ENCODE peak calls at places on chromosomes 3 and 15, in five cellular contexts. G is pancreas, K is aorta, N is uterus, Y is heart left ventricle. U is an unnamed sample.
A peak's percentile ranks its signal among the peaks of the same experiment; 100 is the strongest.

GRCh38 chr3:35440826-35441225 is 198.5 kb upstream of the ARPP21 start:
- DNase-seq in G (no peak), K (no peak), N (no peak), Y (no peak), U (no peak)

GRCh38 chr3:99829844-99830243 is 12.2 kb downstream of the CMSS1 start:
- DNase-seq in G (no peak), K (no peak), N (no peak), Y (no peak), U (no peak)

GRCh38 chr3:178155521-178155920 is 380.7 kb upstream of the KCNMB2 start:
- DNase-seq in G (no peak), K (no peak), N (no peak), Y (no peak), U (no peak)

GRCh38 chr3:30795176-30795575 is 99.3 kb downstream of the GADL1 start:
- DNase-seq in G (no peak), K (no peak), N (no peak), Y (no peak), U (no peak)

GRCh38 chr3:138417559-138417982 is 16.8 kb upstream of the ESYT3 start:
- DNase-seq in G (peak; percentile 79), K (peak; percentile 88), N (peak; percentile 81), Y (peak; percentile 76), U (peak; percentile 73)

GRCh38 chr3:14312375-14312774 is 90.0 kb upstream of the SLC6A6 start:
- DNase-seq in G (no peak), K (no peak), N (no peak), Y (no peak), U (no peak)

GRCh38 chr3:16448691-16449090 is 64.8 kb downstream of the RFTN1 start:
- DNase-seq in G (no peak), K (peak; percentile 94), N (peak; percentile 80), Y (peak; percentile 65), U (peak; percentile 70)

GRCh38 chr3:34969513-34969912 is 669.8 kb upstream of the ARPP21 start:
- DNase-seq in G (no peak), K (no peak), N (no peak), Y (no peak), U (no peak)

GRCh38 chr3:17157713-17158112 is 273.0 kb downstream of the PLCL2 start:
- DNase-seq in G (no peak), K (no peak), N (no peak), Y (no peak), U (no peak)

GRCh38 chr3:149547954-149548728 is 73.6 kb downstream of the TM4SF4 start:
- DNase-seq in G (peak; percentile 41), K (no peak), N (peak; percentile 79), Y (peak; percentile 32), U (no peak)

GRCh38 chr3:142098974-142099373 is 50.4 kb downstream of the TFDP2 start:
- DNase-seq in G (no peak), K (no peak), N (no peak), Y (no peak), U (no peak)

GRCh38 chr3:36837089-36837488 is 72.7 kb upstream of the DCLK3 start:
- DNase-seq in G (no peak), K (no peak), N (no peak), Y (no peak), U (no peak)

GRCh38 chr3:28948685-28949084 is 332.2 kb upstream of the RBMS3 start:
- DNase-seq in G (no peak), K (no peak), N (no peak), Y (no peak), U (no peak)

GRCh38 chr15:84616235-84616634 is 15.4 kb downstream of the ZSCAN2 start:
- DNase-seq in G (no peak), K (no peak), N (no peak), Y (no peak), U (no peak)

GRCh38 chr3:79606414-79606813 is 161.4 kb downstream of the ROBO1 start:
- DNase-seq in G (no peak), K (no peak), N (no peak), Y (no peak), U (no peak)

GRCh38 chr15:34241376-34242350 is 16.8 kb downstream of the EMC4 start:
- DNase-seq in G (no peak), K (no peak), N (peak; percentile 25), Y (no peak), U (no peak)

GRCh38 chr3:113773381-113773780 is 26.5 kb downstream of the ATP6V1A start:
- DNase-seq in G (no peak), K (no peak), N (no peak), Y (no peak), U (no peak)

GRCh38 chr3:39133093-39133490 is 20.3 kb downstream of the CSRNP1 start:
- DNase-seq in G (no peak), K (no peak), N (no peak), Y (no peak), U (no peak)

GRCh38 chr15:31867536-31868442 is 162.5 kb upstream of the CHRNA7 start:
- DNase-seq in G (peak; percentile 44), K (no peak), N (peak; percentile 27), Y (peak; percentile 56), U (peak; percentile 69)

GRCh38 chr3:128911911-128912310 is 32.5 kb downstream of the ACAD9 start:
- DNase-seq in G (no peak), K (no peak), N (no peak), Y (no peak), U (peak; percentile 66)

GRCh38 chr3:192915306-192915705 is 2.4 kb downstream of the MB21D2 start:
- DNase-seq in G (no peak), K (no peak), N (no peak), Y (peak; percentile 19), U (no peak)

GRCh38 chr15:40471105-40471777 is 457 bp downstream of the CHST14 start:
- DNase-seq in G (no peak), K (peak; percentile 80), N (no peak), Y (peak; percentile 20), U (peak; percentile 30)

GRCh38 chr3:47261301-47261700 is 21.3 kb downstream of the KIF9 start:
- DNase-seq in G (no peak), K (no peak), N (no peak), Y (no peak), U (no peak)

GRCh38 chr15:88647362-88648105 is 8.7 kb downstream of the ISG20 start:
- DNase-seq in G (peak; percentile 81), K (peak; percentile 55), N (peak; percentile 11), Y (no peak), U (no peak)

GRCh38 chr15:70436428-70436827 is 326.9 kb downstream of the UACA start:
- DNase-seq in G (no peak), K (no peak), N (no peak), Y (no peak), U (no peak)

GRCh38 chr15:37143351-37143750 is 43.0 kb upstream of the MEIS2 start:
- DNase-seq in G (no peak), K (no peak), N (no peak), Y (no peak), U (no peak)

GRCh38 chr3:38731522-38731921 is 82.0 kb upstream of the SCN5A start:
- DNase-seq in G (no peak), K (no peak), N (no peak), Y (no peak), U (no peak)

GRCh38 chr3:14210843-14211594 is 32.4 kb downstream of the LSM3 start:
- DNase-seq in G (no peak), K (no peak), N (no peak), Y (no peak), U (no peak)

GRCh38 chr3:15722877-15723623 is 74.7 kb downstream of the ANKRD28 start:
- DNase-seq in G (no peak), K (no peak), N (no peak), Y (no peak), U (no peak)

GRCh38 chr3:11060500-11061251 is 68.1 kb downstream of the SLC6A1 start:
- DNase-seq in G (peak; percentile 62), K (peak; percentile 90), N (peak; percentile 43), Y (peak; percentile 54), U (peak; percentile 54)

GRCh38 chr15:32029409-32029861 is 880 bp upstream of the CHRNA7 start:
- DNase-seq in G (peak; percentile 20), K (no peak), N (peak; percentile 20), Y (no peak), U (no peak)

GRCh38 chr15:47384316-47384715 is 333.0 kb upstream of the SEMA6D start:
- DNase-seq in G (no peak), K (no peak), N (no peak), Y (no peak), U (peak; percentile 22)

GRCh38 chr3:140555666-140556065 is 122.2 kb upstream of the TRIM42 start:
- DNase-seq in G (no peak), K (no peak), N (no peak), Y (no peak), U (no peak)

GRCh38 chr15:55108858-55109518 is 87.8 kb downstream of the RSL24D1 start:
- DNase-seq in G (peak; percentile 52), K (peak; percentile 86), N (no peak), Y (peak; percentile 52), U (peak; percentile 59)

GRCh38 chr3:101259485-101260341 is 60.7 kb downstream of the IMPG2 start:
- DNase-seq in G (no peak), K (no peak), N (no peak), Y (no peak), U (no peak)

DNA sequence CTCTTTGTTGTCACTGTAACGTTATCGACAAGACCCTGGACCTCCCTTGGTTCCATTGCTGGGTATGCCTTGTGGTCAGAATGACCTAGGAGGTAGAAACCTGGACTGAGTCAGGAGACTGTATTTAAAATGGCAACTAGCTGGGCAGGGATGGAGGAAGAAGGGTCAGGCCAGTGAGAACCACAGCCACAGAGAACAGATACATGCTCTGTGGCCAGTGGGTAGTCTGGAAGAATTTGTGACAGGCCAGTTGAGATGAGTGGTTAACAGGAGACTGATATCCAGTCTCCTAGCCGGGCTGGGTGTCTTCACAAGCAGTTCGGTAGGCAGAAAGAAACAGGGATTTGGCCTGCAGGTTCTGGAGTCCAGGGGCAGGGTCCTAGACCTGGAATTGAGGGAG is 58.9 kb downstream of the SNRK start:
- DNase-seq in G (no peak), K (no peak), N (no peak), Y (no peak), U (no peak)
- H3K27ac ChIP-seq in G (no peak overlapping the region), K (no peak overlapping the region), N (peak overlapping the region; percentile 44), Y (no peak overlapping the region), U (peak overlapping the region; percentile 13)

GRCh38 chr3:50567386-50568182 is at the start of gene C3orf18:
- DNase-seq in G (peak; percentile 92), K (peak; percentile 97), N (peak; percentile 93), Y (peak; percentile 95), U (peak; percentile 96)
- H3K4me3 ChIP-seq in G (peak within 1 kb of the TSS; percentile 61), K (peak within 1 kb of the TSS; percentile 62), N (peak within 1 kb of the TSS; percentile 71), Y (peak within 1 kb of the TSS; percentile 57), U (peak within 1 kb of the TSS; percentile 91)

GRCh38 chr15:66754789-66755188 is 52.8 kb downstream of the SMAD6 start:
- DNase-seq in G (no peak), K (no peak), N (no peak), Y (no peak), U (no peak)
- H3K4me1 ChIP-seq in G (peaks cover 22% of the 10 kb centered on the region), K (peaks cover 5% of the 10 kb centered on the region), N (no peaks in the 10 kb centered on the region), Y (peaks cover 27% of the 10 kb centered on the region), U (peaks cover 80% of the 10 kb centered on the region)

GRCh38 chr3:131317667-131318066 is 63.9 kb upstream of the NUDT16 start:
- DNase-seq in G (no peak), K (no peak), N (no peak), Y (no peak), U (no peak)

GRCh38 chr3:131315162-131315561 is 66.4 kb upstream of the NUDT16 start:
- DNase-seq in G (no peak), K (no peak), N (no peak), Y (no peak), U (no peak)
- H3K27ac ChIP-seq in G (no peak overlapping the region), K (no peak overlapping the region), N (no peak overlapping the region), Y (no peak overlapping the region), U (no peak overlapping the region)